ENCODE peak calls at places on chromosomes 4 and X, in seven cellular contexts. D is progenitor cell of endocrine pancreas, Y is A549, P is cardiac muscle cell, L is HL-60, B is right lobe of liver, C is B cell. I is an unnamed sample.

GRCh38 chrX:107565916-107566602 is 62.3 kb upstream of the PRPS1 start:
- DNase-seq in D (peak; percentile 16), Y (peak; percentile 28), P (peak; percentile 53), L (no peak), B (no peak), C (no peak), I (no peak)

GRCh38 chr4:162837241-162837640 is 329.4 kb downstream of the NAF1 start:
- DNase-seq in D (no peak), Y (no peak), P (no peak), L (no peak), B (no peak), C (no peak), I (no peak)

GRCh38 chr4:2256156-2256731 is 5.7 kb downstream of the MXD4 start:
- DNase-seq in D (peak; percentile 10), Y (no peak), P (no peak), L (no peak), B (peak; percentile 47), C (peak; percentile 3), I (no peak)

GRCh38 chr4:155249036-155249566 is 40.7 kb downstream of the NPY2R start:
- DNase-seq in D (no peak), Y (no peak), P (no peak), L (no peak), B (no peak), C (no peak), I (no peak)

GRCh38 chr4:8090312-8090711 is 68.3 kb downstream of the ABLIM2 start:
- DNase-seq in D (no peak), Y (no peak), P (peak; percentile 46), L (no peak), B (no peak), C (no peak), I (peak; percentile 56)

GRCh38 chr4:37667197-37668100 is 18.7 kb downstream of the RELL1 start:
- DNase-seq in D (no peak), Y (no peak), P (no peak), L (no peak), B (no peak), C (no peak), I (no peak)

GRCh38 chrX:143768976-143769375 is 48.4 kb upstream of the SPANXN2 start:
- DNase-seq in D (no peak), Y (no peak), P (no peak), L (no peak), B (no peak), C (no peak), I (no peak)

GRCh38 chr4:4364486-4365208 is 22.3 kb upstream of the NSG1 start:
- DNase-seq in D (no peak), Y (no peak), P (no peak), L (no peak), B (no peak), C (no peak), I (no peak)

GRCh38 chrX:71606536-71607216 is 11.6 kb downstream of the CXCR3 start:
- DNase-seq in D (no peak), Y (no peak), P (no peak), L (no peak), B (no peak), C (no peak), I (peak; percentile 26)

GRCh38 chr4:7858498-7858897 is 81.2 kb downstream of the AFAP1 start:
- DNase-seq in D (no peak), Y (no peak), P (no peak), L (no peak), B (no peak), C (no peak), I (no peak)

GRCh38 chr4:150888625-150889024 is 126.5 kb downstream of the LRBA start:
- DNase-seq in D (no peak), Y (no peak), P (no peak), L (no peak), B (no peak), C (no peak), I (no peak)

GRCh38 chrX:13463608-13464007 is 105.8 kb upstream of the EGFL6 start:
- DNase-seq in D (no peak), Y (no peak), P (peak; percentile 85), L (peak; percentile 27), B (no peak), C (no peak), I (no peak)

GRCh38 chr4:159685406-159686092 is 582.7 kb downstream of the RAPGEF2 start:
- DNase-seq in D (no peak), Y (no peak), P (peak; percentile 35), L (no peak), B (no peak), C (no peak), I (no peak)

GRCh38 chrX:68511255-68511654 is 12.4 kb downstream of the YIPF6 start:
- DNase-seq in D (no peak), Y (peak; percentile 7), P (peak; percentile 48), L (peak; percentile 45), B (no peak), C (peak; percentile 55), I (peak; percentile 28)

GRCh38 chrX:16827225-16827624 is 41.0 kb downstream of the TXLNG start:
- DNase-seq in D (no peak), Y (no peak), P (no peak), L (no peak), B (no peak), C (no peak), I (no peak)

GRCh38 chr4:72006576-72006975 is 25.2 kb upstream of the NPFFR2 start:
- DNase-seq in D (no peak), Y (no peak), P (peak; percentile 3), L (no peak), B (no peak), C (no peak), I (no peak)

GRCh38 chr4:83109480-83110221 is 4.9 kb downstream of the PLAC8 start:
- DNase-seq in D (peak; percentile 42), Y (peak; percentile 9), P (peak; percentile 57), L (peak; percentile 45), B (peak; percentile 60), C (peak; percentile 67), I (peak; percentile 56)

GRCh38 chr4:63296773-63297172 is 1112.5 kb downstream of the TECRL start:
- DNase-seq in D (no peak), Y (no peak), P (no peak), L (no peak), B (no peak), C (no peak), I (no peak)

GRCh38 chr4:68347845-68348244 is 2.0 kb downstream of the YTHDC1 start:
- DNase-seq in D (no peak), Y (no peak), P (no peak), L (no peak), B (no peak), C (no peak), I (no peak)

GRCh38 chr4:13143704-13144103 is 340.4 kb downstream of the RAB28 start:
- DNase-seq in D (no peak), Y (no peak), P (no peak), L (no peak), B (no peak), C (no peak), I (no peak)

GRCh38 chr4:150130953-150131352 is 52.7 kb downstream of the DCLK2 start:
- DNase-seq in D (no peak), Y (no peak), P (peak; percentile 50), L (no peak), B (no peak), C (no peak), I (no peak)

GRCh38 chr4:89158884-89159503 is 47.7 kb downstream of the TIGD2 start:
- DNase-seq in D (no peak), Y (peak; percentile 25), P (peak; percentile 71), L (peak; percentile 4), B (no peak), C (peak; percentile 40), I (no peak)
- TF ChIP-seq CTCF in D (peak; percentile 84), Y (peak; percentile 72), P (peak; percentile 77), L (peak; percentile 52), B (peak; percentile 83), C (peak; percentile 88), I (peak; percentile 87)

DNA sequence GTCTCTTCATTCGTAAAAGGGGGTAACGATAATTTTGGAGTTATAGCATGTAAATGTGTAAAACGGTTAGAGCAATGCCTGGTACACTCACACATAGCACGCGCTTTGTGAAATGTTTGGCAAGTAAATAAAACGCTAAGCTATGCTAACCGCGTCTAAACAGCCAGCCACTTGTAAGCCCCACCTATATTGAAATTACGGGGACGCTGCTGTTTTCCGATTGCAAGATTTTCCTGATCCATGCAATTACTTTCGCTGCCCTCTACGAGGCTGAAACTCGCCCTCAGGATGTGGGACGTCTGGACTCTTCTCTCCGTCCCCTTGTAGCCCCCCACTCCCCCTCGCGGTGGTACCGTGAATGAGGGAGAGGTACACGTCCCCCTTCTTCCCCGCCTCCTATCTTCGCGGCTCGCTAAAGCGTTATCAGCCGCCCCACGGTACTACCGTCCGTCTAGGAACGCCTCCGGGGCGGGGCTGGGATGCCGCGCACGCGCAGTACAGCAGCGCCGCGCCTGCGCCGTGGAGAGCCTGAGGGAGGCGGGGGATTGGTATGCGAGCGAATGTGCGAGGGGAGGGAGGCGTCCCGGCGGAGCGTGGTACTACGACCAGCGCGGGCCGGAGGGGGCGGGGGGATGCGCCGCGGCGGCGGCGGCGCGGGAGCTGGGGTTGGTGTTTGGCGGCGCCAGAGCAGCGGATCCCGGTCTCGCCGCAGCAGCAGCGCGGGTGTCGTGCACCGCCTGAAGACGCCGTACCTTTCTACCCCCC is at the start of gene STIM2:
- DNase-seq in D (peak; percentile 99), Y (peak; percentile 38), P (peak; percentile 99), L (peak; percentile 96), B (peak; percentile 98), C (peak; percentile 100), I (peak; percentile 96)
- TF ChIP-seq CTCF in D (peak; percentile 50), Y (no peak), P (peak; percentile 35), L (no peak), B (peak; percentile 48), C (peak; percentile 52), I (peak; percentile 24)

DNA sequence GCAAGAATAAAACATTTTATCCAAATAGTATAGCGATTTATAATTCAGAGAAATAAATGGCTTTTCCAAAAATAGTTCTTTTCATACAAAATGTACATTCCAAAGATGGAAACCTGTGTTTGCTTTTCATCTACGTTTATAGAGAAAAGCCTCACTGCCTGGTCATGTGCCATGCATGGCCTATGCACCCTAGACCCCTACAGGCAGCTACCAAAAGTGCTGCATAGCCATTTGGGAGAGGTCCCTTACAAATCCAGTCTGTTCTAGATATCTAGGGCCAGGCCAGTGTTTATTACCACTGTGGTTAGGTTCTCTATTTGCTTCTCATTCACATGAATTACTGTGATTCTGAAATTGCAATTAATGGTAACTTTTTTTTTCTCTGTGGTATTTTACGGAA is 17.2 kb downstream of the HMGB2 start:
- DNase-seq in D (no peak), Y (no peak), P (peak; percentile 7), L (peak; percentile 42), B (no peak), C (no peak), I (peak; percentile 12)
- TF ChIP-seq CTCF in D (peak; percentile 48), Y (no peak), P (no peak), L (no peak), B (no peak), C (peak; percentile 39), I (no peak)

DNA sequence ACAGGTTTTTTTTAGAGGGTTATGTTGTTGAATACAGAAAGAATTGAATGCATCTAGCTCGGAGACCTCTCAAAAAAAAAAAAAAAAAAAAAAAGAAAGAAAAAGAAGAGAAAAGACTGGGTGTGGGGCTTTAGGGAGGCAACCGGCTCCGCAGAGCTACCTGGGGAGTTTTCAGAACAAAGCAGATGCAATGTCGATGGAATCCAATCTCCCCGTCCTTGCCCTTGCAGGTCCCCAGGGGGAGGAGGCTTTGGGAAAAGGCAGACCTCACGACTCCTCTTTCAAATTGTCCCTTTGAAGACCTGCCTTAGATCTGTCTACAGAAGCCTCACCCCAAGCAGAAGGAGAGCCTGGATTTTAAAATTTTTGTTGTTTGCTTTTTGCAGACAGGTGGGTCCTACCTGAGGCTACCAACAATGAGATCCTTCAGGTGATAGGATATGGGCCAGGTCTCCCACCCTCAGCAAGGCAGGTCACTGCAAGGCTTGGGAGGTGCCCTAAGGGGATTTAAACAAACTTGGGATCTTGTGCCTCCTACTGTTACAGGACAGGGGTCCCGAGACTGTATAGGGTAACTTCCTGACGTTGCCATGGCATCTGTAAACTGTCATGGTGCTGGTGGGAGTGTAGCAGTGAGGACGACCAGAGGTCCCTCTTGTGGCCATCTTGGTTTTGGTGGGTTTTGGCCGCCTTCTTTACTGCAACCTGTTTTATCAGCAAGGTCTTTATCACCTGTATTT is 75.2 kb upstream of the PRKX start:
- DNase-seq in D (no peak), Y (no peak), P (no peak), L (no peak), B (no peak), C (no peak), I (peak; percentile 31)
- TF ChIP-seq CTCF in D (peak; percentile 25), Y (no peak), P (no peak), L (no peak), B (no peak), C (no peak), I (no peak)